ENCODE peak calls at places on chromosomes 16 and 17, in nine cellular contexts. V is dorsolateral prefrontal cortex, J is coronary artery, U is PC-3, L is astrocyte of the spinal cord, K is AG10803, D is B cell, N is fibroblast of lung, S is tibial nerve. F is an unnamed sample.
A peak's percentile ranks its signal among the peaks of the same experiment; 100 is the strongest.

GRCh38 chr17:56786989-56787482 is 46.7 kb downstream of the C17orf67 start:
- DNase-seq in V (no peak), J (peak; percentile 22), U (peak; percentile 99), L (peak; percentile 88), K (peak; percentile 96), D (no peak), N (peak; percentile 93), S (no peak), F (no peak)

GRCh38 chr17:31269597-31269996 is 27.4 kb downstream of the OMG start:
- DNase-seq in V (no peak), J (peak; percentile 74), U (peak; percentile 85), L (peak; percentile 93), K (peak; percentile 100), D (no peak), N (peak; percentile 98), S (no peak), F (no peak)

GRCh38 chr16:57994778-57995177 is 5.7 kb downstream of the ZNF319 start:
- DNase-seq in V (no peak), J (no peak), U (peak; percentile 37), L (peak; percentile 33), K (peak; percentile 31), D (peak; percentile 49), N (peak; percentile 30), S (no peak), F (peak; percentile 42)

GRCh38 chr16:27344707-27345106 is 30.9 kb downstream of the IL4R start:
- DNase-seq in V (no peak), J (no peak), U (no peak), L (no peak), K (no peak), D (no peak), N (no peak), S (no peak), F (no peak)

GRCh38 chr17:18139949-18140348 is 31.4 kb downstream of the MYO15A start:
- DNase-seq in V (no peak), J (no peak), U (no peak), L (no peak), K (peak; percentile 10), D (no peak), N (peak; percentile 20), S (no peak), F (no peak)

GRCh38 chr17:57662644-57663308 is 82.3 kb downstream of the CCDC182 start:
- DNase-seq in V (peak; percentile 98), J (peak; percentile 98), U (peak; percentile 100), L (peak; percentile 99), K (peak; percentile 99), D (no peak), N (peak; percentile 99), S (peak; percentile 88), F (no peak)

GRCh38 chr17:35947156-35947585 is 3.7 kb upstream of the LYZL6 start:
- DNase-seq in V (no peak), J (no peak), U (peak; percentile 62), L (peak; percentile 14), K (peak; percentile 21), D (peak; percentile 48), N (peak; percentile 33), S (no peak), F (peak; percentile 33)

GRCh38 chr17:58059141-58059540 is 24.1 kb upstream of the DYNLL2 start:
- DNase-seq in V (no peak), J (no peak), U (peak; percentile 28), L (no peak), K (no peak), D (no peak), N (no peak), S (no peak), F (no peak)

GRCh38 chr16:83803811-83804210 is 4.0 kb upstream of the HSBP1 start:
- DNase-seq in V (no peak), J (no peak), U (peak; percentile 85), L (peak; percentile 8), K (no peak), D (no peak), N (no peak), S (no peak), F (no peak)

GRCh38 chr17:68199837-68200688 is 47.8 kb upstream of the AMZ2 start:
- DNase-seq in V (no peak), J (no peak), U (no peak), L (no peak), K (no peak), D (peak; percentile 34), N (no peak), S (no peak), F (no peak)

GRCh38 chr16:17375388-17376304 is 95.1 kb downstream of the XYLT1 start:
- DNase-seq in V (no peak), J (no peak), U (no peak), L (no peak), K (no peak), D (no peak), N (no peak), S (no peak), F (no peak)

GRCh38 chr16:76278976-76279375 is 1.8 kb downstream of the CNTNAP4 start:
- DNase-seq in V (no peak), J (no peak), U (peak; percentile 20), L (peak; percentile 5), K (no peak), D (no peak), N (peak; percentile 58), S (no peak), F (no peak)
- TF ChIP-seq CTCF in V (peak; percentile 46), J (no peak), U (peak; percentile 49), L (no peak), K (no peak), D (no peak), N (peak; percentile 13), S (no peak), F (no peak)

GRCh38 chr17:27569257-27569722 is 61.7 kb upstream of the LGALS9 start:
- DNase-seq in V (no peak), J (no peak), U (peak; percentile 31), L (no peak), K (no peak), D (no peak), N (peak; percentile 35), S (no peak), F (peak; percentile 80)
- TF ChIP-seq CTCF in V (peak; percentile 34), J (no peak), U (peak; percentile 65), L (peak; percentile 77), K (peak; percentile 60), D (peak; percentile 46), N (peak; percentile 70), S (peak; percentile 49), F (peak; percentile 74)

GRCh38 chr16:47045023-47045422 is 71.5 kb upstream of the DNAJA2 start:
- DNase-seq in V (no peak), J (no peak), U (no peak), L (no peak), K (peak; percentile 10), D (no peak), N (peak; percentile 12), S (no peak), F (no peak)
- TF ChIP-seq CTCF in V (no peak), J (no peak), U (no peak), L (no peak), K (no peak), D (no peak), N (no peak), S (no peak), F (no peak)

DNA sequence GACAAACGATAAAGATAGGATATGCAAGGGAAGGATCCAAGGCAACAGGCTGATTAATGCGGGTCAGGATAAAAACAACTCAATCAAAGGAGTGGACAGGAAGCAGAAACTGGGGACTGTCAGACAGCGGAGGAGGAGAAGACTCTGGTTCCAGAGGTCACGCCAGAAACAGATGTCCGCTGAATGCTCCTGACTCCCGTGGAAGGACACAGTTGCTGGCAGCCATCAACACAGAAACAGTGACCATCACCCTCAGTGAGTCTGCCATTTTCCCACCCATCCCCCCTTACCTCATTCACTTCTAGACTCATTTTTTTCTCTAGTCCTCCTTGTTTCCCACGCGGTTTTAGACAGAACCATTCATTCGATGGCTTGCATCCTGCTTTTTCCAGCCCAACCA is 40.9 kb downstream of the DHRS7C start:
- DNase-seq in V (no peak), J (no peak), U (no peak), L (no peak), K (no peak), D (no peak), N (no peak), S (no peak), F (no peak)
- TF ChIP-seq CTCF in V (no peak), J (no peak), U (no peak), L (no peak), K (no peak), D (no peak), N (no peak), S (no peak), F (no peak)

DNA sequence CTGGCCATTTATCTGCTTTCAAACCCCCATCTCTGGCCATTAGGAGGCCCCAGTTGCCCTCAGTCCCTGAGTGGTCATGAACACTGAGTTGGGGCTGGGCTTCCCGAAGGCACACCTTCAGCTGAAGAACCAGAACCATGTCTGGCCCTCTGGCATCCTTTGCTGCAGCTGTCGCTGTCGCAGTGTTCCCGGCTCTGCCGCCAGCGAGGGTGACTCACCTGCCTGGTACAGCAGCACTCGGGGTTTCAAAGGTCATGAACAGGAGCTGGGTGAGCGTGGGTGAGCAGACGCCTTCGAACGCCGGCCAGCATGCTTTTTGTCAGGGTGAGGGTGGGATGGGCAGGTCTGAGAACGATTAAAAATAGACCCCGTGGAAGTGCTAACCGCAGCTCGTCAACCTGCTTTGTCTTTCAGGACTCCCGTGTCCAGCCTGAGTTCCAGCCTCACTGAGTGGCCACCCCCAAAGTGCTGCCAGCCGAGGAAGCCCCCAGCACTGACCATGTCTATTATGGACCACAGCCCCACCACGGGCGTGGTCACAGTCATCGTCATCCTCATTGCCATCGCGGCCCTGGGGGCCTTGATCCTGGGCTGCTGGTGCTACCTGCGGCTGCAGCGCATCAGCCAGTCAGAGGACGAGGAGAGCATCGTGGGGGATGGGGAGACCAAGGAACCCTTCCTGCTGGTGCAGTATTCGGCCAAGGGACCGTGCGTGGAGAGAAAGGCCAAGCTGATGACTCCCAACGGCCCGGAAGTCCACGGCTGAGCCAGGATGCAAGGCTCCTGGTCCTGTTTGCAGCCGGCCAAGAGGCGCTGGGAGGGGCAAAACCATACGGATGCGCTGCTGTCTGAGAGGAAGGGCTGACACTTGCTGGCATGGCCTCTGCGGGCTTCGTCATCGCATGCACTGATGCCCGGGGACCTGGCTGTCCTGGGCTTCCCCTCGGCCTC is 7.6 kb downstream of the SNN start:
- DNase-seq in V (no peak), J (no peak), U (no peak), L (no peak), K (no peak), D (no peak), N (no peak), S (no peak), F (no peak)
- TF ChIP-seq CTCF in V (no peak), J (no peak), U (no peak), L (no peak), K (no peak), D (no peak), N (no peak), S (no peak), F (no peak)

GRCh38 chr16:70703041-70703834 is 17.4 kb upstream of the MTSS2 start:
- DNase-seq in V (peak; percentile 76), J (peak; percentile 93), U (no peak), L (peak; percentile 92), K (peak; percentile 98), D (no peak), N (peak; percentile 94), S (no peak), F (no peak)
- TF ChIP-seq CTCF in V (no peak), J (no peak), U (no peak), L (peak; percentile 45), K (peak; percentile 71), D (no peak), N (peak; percentile 57), S (peak; percentile 4), F (no peak)

F was measured in natural killer cell.